ENCODE peak calls at places on chromosomes 11 and 22, in nine cellular contexts. N is BE2C, A is Caco-2, J is body of pancreas, I is neural progenitor cell, G is cardiac fibroblast, E is ovary, L is A549, S is colonic mucosa. R is an unnamed sample.

GRCh38 chr11:35526370-35526792 is 965 bp upstream of the PAMR1 start:
- DNase-seq in E (no peak), L (peak), N (no peak), S (no peak), I (peak), G (no peak), A (no peak), J (no peak), R (peak)

GRCh38 chr11:128421577-128421976 is 165.8 kb downstream of the ETS1 start:
- DNase-seq in I (peak), A (no peak), G (peak), N (peak), J (no peak), L (no peak), E (no peak), S (no peak), R (peak)

GRCh38 chr22:38186429-38186828 is 4.8 kb upstream of the PLA2G6 start:
- DNase-seq in I (no peak), G (peak), L (no peak), N (no peak), S (no peak), A (no peak), J (no peak), E (no peak), R (no peak)

GRCh38 chr11:6377902-6378694 is 12.2 kb upstream of the SMPD1 start:
- DNase-seq in N (no peak), G (peak), S (no peak), J (no peak), L (no peak), I (no peak), A (no peak), E (no peak), R (no peak)

GRCh38 chr11:109309153-109309552 is 112.8 kb upstream of the C11orf87 start:
- DNase-seq in A (no peak), N (peak), J (no peak), E (no peak), S (no peak), I (no peak), L (no peak), G (peak), R (peak)

GRCh38 chr11:73894725-73895335 is 18.0 kb downstream of the PAAF1 start:
- DNase-seq in L (no peak), N (no peak), I (no peak), G (no peak), A (no peak), E (no peak), S (no peak), J (no peak), R (no peak)

GRCh38 chr11:66391322-66391721 is 19.8 kb upstream of the SLC29A2 start:
- DNase-seq in I (no peak), N (no peak), S (no peak), A (no peak), L (no peak), J (no peak), E (no peak), G (no peak), R (no peak)

GRCh38 chr11:16001899-16002426 is 354.4 kb downstream of the SOX6 start:
- DNase-seq in I (peak), G (peak), A (peak), E (no peak), J (no peak), S (peak), L (peak), N (no peak), R (peak)

GRCh38 chr11:70580036-70580805 is 181.9 kb downstream of the CTTN start:
- DNase-seq in G (peak), L (no peak), N (no peak), I (peak), E (peak), J (no peak), S (no peak), A (peak), R (no peak)

DNA sequence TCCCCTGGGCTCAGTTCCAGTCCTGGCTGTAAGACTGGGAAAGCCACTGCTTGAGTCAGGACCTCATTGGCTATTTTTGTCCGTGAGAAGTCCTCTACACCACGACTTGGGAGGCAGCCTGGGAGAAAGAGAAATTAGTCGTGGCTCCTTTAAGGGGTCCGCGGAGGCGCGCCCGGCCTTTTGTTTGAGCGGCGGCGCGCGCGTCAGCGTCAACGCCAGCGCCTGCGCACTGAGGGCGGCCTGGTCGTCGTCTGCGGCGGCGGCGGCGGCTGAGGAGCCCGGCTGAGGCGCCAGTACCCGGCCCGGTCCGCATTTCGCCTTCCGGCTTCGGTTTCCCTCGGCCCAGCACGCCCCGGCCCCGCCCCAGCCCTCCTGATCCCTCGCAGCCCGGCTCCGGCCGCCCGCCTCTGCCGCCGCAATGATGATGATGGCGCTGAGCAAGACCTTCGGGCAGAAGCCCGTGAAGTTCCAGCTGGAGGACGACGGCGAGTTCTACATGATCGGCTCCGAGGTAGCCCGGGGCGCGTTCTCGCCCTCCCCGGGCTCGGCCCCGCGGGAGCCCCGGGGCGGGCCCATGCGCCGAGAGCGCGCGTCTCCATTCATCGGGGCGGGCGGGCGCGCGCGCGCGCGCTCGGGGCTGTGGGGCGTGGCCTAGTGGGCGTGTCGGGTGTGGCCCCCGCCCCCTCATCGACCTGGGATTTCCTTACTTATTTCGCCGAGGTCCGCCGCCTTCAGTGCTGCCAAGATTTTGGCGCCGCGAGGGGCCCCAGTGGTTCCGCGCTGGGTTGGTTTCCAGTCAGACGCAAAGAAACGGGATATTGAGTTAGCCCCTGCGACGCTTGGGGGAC is at the start of gene SMARCB1:
- DNase-seq in G (peak), N (peak), A (peak), E (peak), S (peak), J (peak), I (peak), L (peak), R (peak)
- H3K4me3 ChIP-seq in G (peak), N (peak), A (peak), E (peak), S (peak), J (peak), I (peak), L (peak), R (peak)

GRCh38 chr11:61480261-61480660 is 28.3 kb upstream of the LRRC10B start:
- DNase-seq in S (no peak), N (no peak), G (no peak), L (no peak), I (no peak), A (no peak), E (no peak), J (no peak), R (no peak)

GRCh38 chr11:61480936-61481335 is 27.6 kb upstream of the LRRC10B start:
- DNase-seq in L (peak), E (no peak), G (peak), A (peak), J (no peak), I (peak), S (peak), N (peak), R (peak)

GRCh38 chr11:61481806-61482205 is 26.7 kb upstream of the LRRC10B start:
- DNase-seq in L (no peak), S (no peak), G (no peak), A (no peak), N (no peak), E (no peak), I (no peak), J (no peak), R (no peak)

GRCh38 chr11:61484541-61484940 is 24.0 kb upstream of the LRRC10B start:
- DNase-seq in G (no peak), N (no peak), L (no peak), S (no peak), A (no peak), J (no peak), I (no peak), E (no peak), R (no peak)

DNA sequence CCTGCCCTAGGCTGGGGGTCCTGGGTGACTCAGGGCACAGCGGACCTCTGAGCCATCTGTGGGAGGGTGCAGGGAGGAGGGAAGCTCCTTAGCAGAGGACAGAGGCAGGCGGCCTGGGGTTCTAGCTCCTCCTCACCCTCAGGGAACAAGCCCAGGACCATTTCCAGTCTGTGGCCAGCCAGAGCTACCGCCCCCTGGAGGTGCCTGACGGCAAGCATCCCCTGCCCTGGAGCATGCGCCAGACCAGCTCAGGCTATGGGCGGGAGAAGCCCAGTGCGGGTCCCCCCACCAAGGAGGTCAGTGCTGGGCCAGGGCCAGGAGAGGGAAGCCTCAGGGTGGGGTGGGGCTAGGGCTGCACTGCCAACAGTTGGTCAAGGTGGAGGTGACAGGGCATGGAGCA is 26.0 kb upstream of the LRRC10B start:
- DNase-seq in N (no peak), I (peak), G (no peak), A (peak), J (peak), L (peak), E (no peak), S (no peak), R (no peak)
- TF ChIP-seq CTCF in N (peak), I (peak), G (peak), A (peak), J (peak), L (peak), E (no peak), S (no peak), R (peak)

GRCh38 chr22:50117168-50117762 is 27.5 kb downstream of the MOV10L1 start:
- DNase-seq in A (no peak), S (no peak), E (no peak), G (no peak), J (no peak), L (no peak), I (no peak), N (no peak), R (no peak)

GRCh38 chr22:50112151-50113118 is 22.6 kb downstream of the MOV10L1 start:
- DNase-seq in J (no peak), G (peak), N (no peak), A (no peak), E (no peak), S (no peak), L (no peak), I (no peak), R (peak)

GRCh38 chr22:50111056-50111455 is 21.2 kb downstream of the MOV10L1 start:
- DNase-seq in N (no peak), S (no peak), G (no peak), I (no peak), A (no peak), J (no peak), L (no peak), E (no peak), R (no peak)

GRCh38 chr22:50115693-50116092 is 25.9 kb downstream of the MOV10L1 start:
- DNase-seq in E (peak), I (no peak), J (no peak), N (peak), S (no peak), L (no peak), G (peak), A (no peak), R (peak)

GRCh38 chr22:50114221-50114981 is 24.6 kb downstream of the MOV10L1 start:
- DNase-seq in S (no peak), E (peak), L (no peak), G (peak), A (no peak), I (peak), N (no peak), J (no peak), R (peak)
- H3K4me3 ChIP-seq in S (no peak), E (peak), L (no peak), G (peak), A (no peak), I (no peak), N (no peak), J (no peak), R (peak)

GRCh38 chr11:81420668-81421550 is 1312.8 kb downstream of the FAM181B start:
- DNase-seq in I (peak), S (no peak), J (no peak), E (no peak), A (no peak), G (no peak), N (no peak), L (no peak), R (no peak)
- TF ChIP-seq CTCF in I (peak), S (no peak), J (no peak), E (no peak), A (peak), G (no peak), N (no peak), L (no peak), R (no peak)

GRCh38 chr11:85626496-85626895 is 648 bp downstream of the DLG2 start:
- DNase-seq in J (peak), S (no peak), A (no peak), E (no peak), I (no peak), N (no peak), L (no peak), G (no peak), R (no peak)
- H3K4me3 ChIP-seq in J (no peak), S (no peak), A (peak), E (peak), I (peak), N (no peak), L (no peak), G (no peak), R (no peak)

GRCh38 chr11:8564526-8564925 is 29.5 kb downstream of the STK33 start:
- DNase-seq in G (no peak), L (no peak), S (no peak), E (no peak), A (no peak), J (no peak), I (no peak), N (no peak), R (no peak)
- TF ChIP-seq CTCF in G (no peak), L (no peak), S (no peak), E (no peak), A (no peak), J (no peak), I (no peak), N (no peak), R (no peak)

DNA sequence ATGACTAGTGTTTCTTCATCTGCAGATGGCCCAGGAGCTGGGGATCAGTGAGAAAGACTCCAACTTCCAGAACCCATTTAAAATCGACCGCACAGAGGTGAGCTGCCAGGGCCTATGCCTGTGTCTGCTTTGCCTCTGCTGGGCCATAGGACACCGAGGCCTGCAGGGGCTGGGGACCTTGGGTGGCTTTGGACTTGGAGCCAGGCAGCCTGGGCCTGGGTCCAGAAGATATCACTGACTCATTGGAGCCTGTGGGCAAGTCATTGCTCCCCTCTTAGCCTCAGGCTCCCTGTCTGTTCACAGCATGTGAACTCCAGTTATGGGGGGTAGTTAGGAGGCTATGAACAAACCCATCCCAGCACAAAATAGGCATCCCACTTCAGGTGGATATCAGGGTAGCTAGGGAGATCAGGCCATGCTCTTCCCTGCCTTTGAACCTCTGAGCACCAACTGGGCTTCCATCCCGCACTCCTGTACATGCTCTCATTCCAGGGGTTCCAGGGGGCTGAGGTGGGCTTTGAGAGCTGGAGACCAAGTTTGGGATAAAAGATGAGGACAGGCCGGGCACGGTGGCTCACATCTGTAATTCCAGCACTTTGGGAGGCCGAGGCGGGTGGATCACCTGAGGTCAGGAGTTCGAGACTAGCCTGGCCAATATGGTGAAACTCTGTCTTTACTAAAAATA is 13.4 kb downstream of the CCDC134 start:
- DNase-seq in G (no peak), S (no peak), J (no peak), L (no peak), I (no peak), E (no peak), N (no peak), A (no peak), R (no peak)
- H3K4me3 ChIP-seq in G (no peak), S (no peak), J (no peak), L (no peak), I (no peak), E (no peak), N (no peak), A (no peak), R (no peak)

DNA sequence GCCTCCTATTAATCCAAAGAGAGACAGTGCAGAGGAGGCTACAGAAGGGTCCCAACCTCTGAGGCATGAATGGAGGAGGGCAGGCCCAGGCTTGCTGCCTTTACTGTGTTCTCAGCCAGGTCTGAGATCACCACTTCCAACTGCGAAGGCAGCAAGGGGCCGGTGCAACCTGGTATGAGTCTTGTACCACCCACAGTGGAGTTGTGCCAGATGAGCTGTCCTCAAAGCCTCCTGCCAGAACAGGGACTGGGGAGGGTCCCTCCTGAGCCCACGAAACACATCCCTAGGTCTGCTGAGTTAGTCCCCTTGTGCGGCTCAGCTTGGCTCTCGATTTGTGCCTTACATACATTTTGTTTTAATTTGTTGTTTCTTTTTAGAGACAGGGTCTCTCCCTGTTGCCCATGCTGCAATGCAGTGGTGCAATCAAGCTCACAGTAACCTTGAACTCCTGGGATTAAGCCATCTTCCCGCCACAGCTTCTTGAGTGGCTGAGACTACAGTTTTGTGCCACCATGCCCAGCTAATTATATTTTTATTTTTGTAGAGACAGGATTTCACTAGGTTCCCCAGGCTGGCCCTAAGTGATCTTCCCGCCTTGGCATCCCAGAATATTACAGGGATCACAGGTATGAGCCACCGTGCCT is 9.3 kb downstream of the MIF start:
- DNase-seq in S (no peak), A (no peak), L (no peak), G (no peak), I (no peak), E (no peak), N (no peak), J (no peak), R (no peak)
- TF ChIP-seq CTCF in S (no peak), A (no peak), L (no peak), G (no peak), I (no peak), E (no peak), N (no peak), J (no peak), R (no peak)

GRCh38 chr11:85718126-85718943 is 32.3 kb upstream of the CCDC89 start:
- DNase-seq in G (no peak), L (no peak), E (no peak), A (no peak), S (no peak), J (no peak), I (no peak), N (no peak), R (no peak)
- H3K4me3 ChIP-seq in G (peak), L (peak), E (no peak), A (no peak), S (no peak), J (no peak), I (peak), N (no peak), R (no peak)

DNA sequence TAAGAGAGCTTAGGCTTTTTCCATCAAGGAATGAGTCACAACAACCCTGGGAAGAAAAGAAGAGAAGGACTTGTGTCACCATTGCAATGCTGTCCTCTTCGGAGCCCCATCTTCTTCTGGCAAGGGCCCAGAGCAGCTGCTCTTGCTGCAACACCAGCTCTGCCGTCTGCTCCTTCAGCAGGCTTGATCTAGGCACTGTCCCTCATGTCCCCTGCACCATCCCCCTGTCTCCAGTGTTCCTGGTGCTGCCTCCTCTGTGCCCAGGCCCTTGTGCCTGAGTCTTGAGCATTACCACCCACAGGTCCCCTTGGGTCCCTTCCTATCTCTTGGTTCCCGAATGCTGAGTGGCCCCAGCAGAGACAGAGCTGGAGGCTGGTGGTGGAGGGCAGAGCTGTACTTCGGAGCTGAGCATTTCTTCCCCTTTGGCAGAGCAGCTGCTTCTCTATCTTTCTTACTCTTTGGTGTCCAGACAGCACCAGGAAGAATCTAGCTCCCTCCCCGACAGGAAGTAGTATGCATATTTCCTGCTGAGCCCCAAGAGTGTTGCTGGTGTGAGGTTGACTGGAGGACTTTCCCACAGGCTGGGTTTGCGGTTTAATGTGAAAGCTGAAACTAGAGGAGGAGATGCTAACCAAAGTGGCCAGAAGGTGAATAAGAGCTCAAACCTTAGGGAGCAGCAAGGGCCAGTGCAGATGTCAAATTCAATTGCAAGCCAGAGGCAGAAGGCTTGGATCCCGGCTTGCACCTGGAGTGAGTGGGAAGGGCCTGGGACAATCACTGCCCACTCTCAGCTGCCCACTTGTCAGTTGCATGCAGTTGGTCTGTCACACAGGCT is 27.8 kb downstream of the WEE1 start:
- DNase-seq in A (no peak), S (peak), J (no peak), I (no peak), L (no peak), N (peak), E (no peak), G (peak), R (peak)
- TF ChIP-seq CTCF in A (no peak), S (no peak), J (no peak), I (no peak), L (no peak), N (no peak), E (no peak), G (no peak), R (no peak)

R was measured in choroid plexus epithelial cell.